ENCODE peak calls at places on chromosomes 7 and 10, in five cellular contexts. J is SK-N-MC; Q is kidney tubule cell; I is CD8-positive, alpha-beta memory T cell; F is natural killer cell treated with Interleukin-12 subunit alpha and Interleukin-12 subunit beta and Interleukin-15 and Interleukin-18, amount 100 ng/mL, for 72 hours. E is an unnamed sample.
A peak's percentile ranks its signal among the peaks of the same experiment; 100 is the strongest.

GRCh38 chr10:12636585-12636984 is 287.2 kb downstream of the CAMK1D start:
- DNase-seq in J (no peak), Q (no peak), I (no peak), F (no peak), E (no peak)

GRCh38 chr7:141016349-141016748 is 1.6 kb upstream of the MRPS33 start:
- DNase-seq in J (no peak), Q (no peak), I (no peak), F (no peak), E (no peak)

GRCh38 chr7:133355325-133355708 is 102.4 kb downstream of the EXOC4 start:
- DNase-seq in J (peak; percentile 78), Q (no peak), I (no peak), F (no peak), E (no peak)

GRCh38 chr7:20794676-20795075 is 8.0 kb upstream of the SP8 start:
- DNase-seq in J (no peak), Q (no peak), I (no peak), F (no peak), E (no peak)

GRCh38 chr7:2713370-2713769 is 25.4 kb downstream of the AMZ1 start:
- DNase-seq in J (no peak), Q (no peak), I (no peak), F (no peak), E (no peak)

GRCh38 chr10:79314761-79315601 is 32.3 kb upstream of the PPIF start:
- DNase-seq in J (no peak), Q (no peak), I (no peak), F (peak; percentile 45), E (no peak)

GRCh38 chr7:80060218-80060806 is 74.3 kb upstream of the GNAI1 start:
- DNase-seq in J (peak; percentile 80), Q (peak; percentile 58), I (no peak), F (no peak), E (peak; percentile 49)

GRCh38 chr7:26958834-26959233 is 94.4 kb upstream of the SKAP2 start:
- DNase-seq in J (no peak), Q (peak; percentile 90), I (no peak), F (no peak), E (peak; percentile 88)

GRCh38 chr7:142516038-142516501 is 233.2 kb upstream of the PRSS1 start:
- DNase-seq in J (peak; percentile 40), Q (peak; percentile 74), I (no peak), F (peak; percentile 63), E (peak; percentile 67)

GRCh38 chr10:31413325-31413724 is 94.3 kb downstream of the ZEB1 start:
- DNase-seq in J (no peak), Q (no peak), I (no peak), F (no peak), E (peak; percentile 31)

GRCh38 chr7:14197280-14197679 is 207.8 kb upstream of the ETV1 start:
- DNase-seq in J (no peak), Q (no peak), I (no peak), F (no peak), E (no peak)

GRCh38 chr7:67364441-67365017 is 367.9 kb downstream of the TYW1 start:
- DNase-seq in J (no peak), Q (no peak), I (no peak), F (no peak), E (no peak)

GRCh38 chr10:80598951-80599350 is 61.2 kb downstream of the SH2D4B start:
- DNase-seq in J (no peak), Q (no peak), I (no peak), F (no peak), E (no peak)

GRCh38 chr7:44347546-44348114 is 22.2 kb upstream of the CAMK2B start:
- DNase-seq in J (no peak), Q (no peak), I (no peak), F (no peak), E (no peak)

GRCh38 chr10:107160866-107161265 is 3.6 kb downstream of the SORCS1 start:
- DNase-seq in J (no peak), Q (no peak), I (no peak), F (no peak), E (no peak)

GRCh38 chr10:14481752-14482151 is 151.0 kb upstream of the FRMD4A start:
- DNase-seq in J (no peak), Q (no peak), I (no peak), F (no peak), E (no peak)

E was measured in RCC 7860.